ENCODE peak calls at places on chromosomes 6 and 20, in eight cellular contexts. O is prostate gland, F is osteocyte, Z is sigmoid colon, J is H9, Y is cardiac fibroblast, H is heart left ventricle, C is coronary artery. N is an unnamed sample.

GRCh38 chr6:8958894-8959511 is 523.7 kb upstream of the SLC35B3 start:
- DNase-seq in O (no peak), J (no peak), Y (no peak), H (no peak), Z (no peak), F (no peak), C (no peak), N (no peak)

GRCh38 chr6:42735976-42736375 is 9.9 kb downstream of the TBCC start:
- DNase-seq in Z (no peak), O (no peak), J (no peak), Y (no peak), F (no peak), H (no peak), C (no peak), N (no peak)

GRCh38 chr6:145865175-145865574 is 50.6 kb upstream of the FBXO30 start:
- DNase-seq in Y (no peak), H (no peak), F (no peak), O (no peak), C (no peak), J (no peak), Z (no peak), N (no peak)

GRCh38 chr6:12851123-12851695 is 134.6 kb downstream of the PHACTR1 start:
- DNase-seq in C (no peak), F (no peak), Y (no peak), Z (no peak), H (no peak), O (no peak), J (no peak), N (no peak)

GRCh38 chr20:44223721-44224120 is 13.2 kb upstream of the OSER1 start:
- DNase-seq in O (no peak), F (no peak), Y (no peak), C (no peak), H (no peak), J (no peak), Z (no peak), N (no peak)

GRCh38 chr6:134626131-134626530 is 308.2 kb upstream of the SGK1 start:
- DNase-seq in F (no peak), H (no peak), Y (no peak), Z (no peak), J (no peak), O (no peak), C (no peak), N (no peak)

GRCh38 chr6:69867075-69867911 is 937 bp downstream of the COL19A1 start:
- DNase-seq in O (peak; percentile 22), Y (peak; percentile 32), C (peak; percentile 74), F (peak; percentile 87), Z (peak; percentile 64), J (peak; percentile 62), H (peak; percentile 83), N (peak; percentile 40)

GRCh38 chr6:13397359-13398080 is 69.2 kb upstream of the TBC1D7 start:
- DNase-seq in C (no peak), O (no peak), Z (no peak), F (no peak), Y (no peak), J (no peak), H (no peak), N (no peak)

GRCh38 chr6:56540950-56541600 is 101.6 kb downstream of the DST start:
- DNase-seq in F (no peak), Y (no peak), Z (no peak), H (no peak), C (no peak), J (no peak), O (no peak), N (no peak)

GRCh38 chr20:52975024-52975732 is 3.0 kb downstream of the TSHZ2 start:
- DNase-seq in Y (peak; percentile 50), F (no peak), O (no peak), Z (no peak), H (no peak), J (no peak), C (no peak), N (no peak)

GRCh38 chr6:4813055-4813454 is 36.9 kb downstream of the CDYL start:
- DNase-seq in H (no peak), Y (no peak), Z (no peak), J (no peak), C (no peak), O (no peak), F (no peak), N (no peak)

GRCh38 chr20:63736893-63737689 is 627 bp downstream of the LIME1 start:
- DNase-seq in J (peak; percentile 57), H (no peak), C (peak; percentile 76), O (no peak), Z (peak; percentile 71), F (no peak), Y (no peak), N (no peak)

GRCh38 chr6:26552640-26553189 is 14.5 kb downstream of the HMGN4 start:
- DNase-seq in Z (no peak), F (peak; percentile 5), H (no peak), Y (no peak), C (no peak), O (no peak), J (no peak), N (no peak)

GRCh38 chr20:35463455-35464300 is 8.3 kb downstream of the CEP250 start:
- DNase-seq in C (no peak), F (no peak), O (peak; percentile 61), Y (peak; percentile 85), Z (no peak), H (no peak), J (peak; percentile 66), N (no peak)

GRCh38 chr20:34954905-34955231 is 738 bp downstream of the GSS start:
- DNase-seq in O (no peak), C (peak; percentile 70), H (no peak), Z (peak; percentile 74), F (no peak), Y (peak; percentile 39), J (no peak), N (no peak)

GRCh38 chr6:150090328-150090727 is 21.4 kb upstream of the ULBP3 start:
- DNase-seq in C (peak; percentile 17), H (no peak), Z (no peak), J (no peak), O (no peak), F (no peak), Y (no peak), N (no peak)

GRCh38 chr6:51349866-51350265 is 531.2 kb downstream of the TFAP2B start:
- DNase-seq in O (no peak), Y (no peak), C (no peak), Z (no peak), J (no peak), F (no peak), H (no peak), N (no peak)

GRCh38 chr6:51352506-51353029 is 533.9 kb downstream of the TFAP2B start:
- DNase-seq in O (no peak), H (no peak), C (no peak), Z (no peak), J (no peak), F (no peak), Y (no peak), N (no peak)

DNA sequence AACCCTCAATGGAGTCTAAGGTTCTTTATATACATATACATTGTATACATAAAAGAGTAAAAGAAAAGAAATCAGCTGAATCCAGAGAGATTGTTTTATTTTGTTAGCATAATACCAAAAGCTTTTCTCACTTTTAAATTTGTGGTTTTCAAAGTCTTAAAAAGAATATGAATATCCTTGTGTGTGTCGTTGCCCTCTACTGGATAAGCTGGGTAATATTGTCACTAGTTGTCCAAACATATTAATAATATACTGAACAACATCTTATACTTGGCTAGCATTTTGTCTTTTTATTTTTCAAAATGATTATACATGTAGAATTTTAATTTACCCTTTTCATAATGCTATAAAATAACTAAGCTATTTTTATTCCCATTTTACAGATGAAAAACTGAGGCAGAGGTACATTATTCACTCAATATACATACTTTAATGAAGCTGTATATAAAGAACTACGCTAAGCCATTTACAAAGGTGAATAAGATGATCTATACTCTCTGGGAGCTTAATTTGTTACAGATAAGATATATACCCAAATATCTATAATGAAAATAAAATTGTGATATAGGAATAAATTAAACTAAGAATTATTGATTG is 531.7 kb downstream of the TFAP2B start:
- DNase-seq in Y (no peak), F (no peak), H (no peak), Z (no peak), C (no peak), J (no peak), O (no peak), N (no peak)
- TF ChIP-seq CTCF in Y (no peak), F (peak; percentile 66), H (no peak), Z (no peak), C (no peak), J (peak; percentile 70), O (peak; percentile 49), N (peak; percentile 68)

GRCh38 chr6:1312444-1313363 is 806 bp downstream of the FOXQ1 start:
- DNase-seq in O (peak; percentile 49), J (peak; percentile 67), Y (no peak), F (no peak), Z (no peak), C (no peak), H (no peak), N (no peak)

GRCh38 chr6:1313364-1313754 is 1.5 kb downstream of the FOXQ1 start:
- DNase-seq in O (no peak), C (no peak), H (no peak), Z (no peak), Y (no peak), J (no peak), F (no peak), N (no peak)

GRCh38 chr6:1315201-1315559 is 3.3 kb downstream of the FOXQ1 start:
- DNase-seq in J (no peak), H (no peak), Z (no peak), C (no peak), F (no peak), O (no peak), Y (no peak), N (no peak)

GRCh38 chr6:1314617-1315016 is 2.7 kb downstream of the FOXQ1 start:
- DNase-seq in Z (no peak), F (no peak), Y (no peak), C (no peak), H (no peak), J (no peak), O (no peak), N (no peak)

GRCh38 chr6:1313755-1314503 is 2.0 kb downstream of the FOXQ1 start:
- DNase-seq in F (no peak), Z (no peak), J (peak; percentile 67), H (no peak), Y (no peak), O (peak; percentile 51), C (no peak), N (peak; percentile 46)
- TF ChIP-seq CTCF in F (peak; percentile 40), Z (no peak), J (peak; percentile 65), H (no peak), Y (no peak), O (peak; percentile 90), C (no peak), N (peak; percentile 27)

DNA sequence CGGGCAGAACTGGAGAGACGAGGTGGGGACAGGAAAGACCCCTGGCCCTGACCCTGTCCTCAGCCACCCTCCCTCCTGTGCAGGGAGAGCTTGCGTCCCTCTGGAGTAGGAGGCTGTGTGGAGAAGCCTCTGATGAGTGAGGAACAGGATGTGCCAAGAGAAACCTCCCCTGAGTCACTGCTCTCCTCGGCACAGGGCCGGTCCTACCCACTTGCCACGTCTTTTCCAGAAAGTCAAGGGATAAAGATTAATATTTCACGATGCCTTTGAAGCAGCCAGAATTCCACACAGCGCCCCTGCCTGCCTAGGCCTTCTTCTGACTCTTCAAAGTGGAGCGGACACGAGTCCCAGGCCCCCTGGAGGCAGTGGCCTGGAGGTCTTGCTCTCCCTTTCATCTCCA is 34.9 kb upstream of the THBS2 start:
- DNase-seq in O (no peak), C (no peak), J (no peak), F (no peak), H (no peak), Y (peak; percentile 76), Z (peak; percentile 66), N (no peak)
- TF ChIP-seq CTCF in O (no peak), C (no peak), J (no peak), F (no peak), H (no peak), Y (no peak), Z (no peak), N (no peak)

GRCh38 chr20:16760431-16761304 is 12.5 kb downstream of the OTOR start:
- DNase-seq in J (no peak), Z (no peak), C (no peak), H (no peak), Y (no peak), F (no peak), O (peak; percentile 47), N (no peak)
- TF ChIP-seq CTCF in J (no peak), Z (no peak), C (no peak), H (no peak), Y (no peak), F (no peak), O (no peak), N (no peak)